ENCODE peak calls at places on chromosomes 2 and 18, in six cellular contexts. One of them, this sample, is unnamed.

GRCh38 chr18:38250981-38251380 is 685.4 kb upstream of the CELF4 start:
- DNase-seq in NCI-H1417: no peak
- DNase-seq in DMS153: no peak
- DNase-seq in BJ: no peak
- DNase-seq in T-helper 2 cell: no peak
- DNase-seq in gastrocnemius medialis: no peak
- DNase-seq in this sample: no peak

GRCh38 chr18:13524824-13525223 is 201.5 kb downstream of the FAM210A start:
- DNase-seq in NCI-H1417: no peak
- DNase-seq in DMS153: no peak
- DNase-seq in BJ: no peak
- DNase-seq in T-helper 2 cell: no peak
- DNase-seq in gastrocnemius medialis: no peak
- DNase-seq in this sample: no peak

GRCh38 chr2:74587664-74588277 is 33.3 kb downstream of the DOK1 start:
- DNase-seq in NCI-H1417: peak; percentile 89
- DNase-seq in DMS153: peak; percentile 38
- DNase-seq in BJ: no peak
- DNase-seq in T-helper 2 cell: peak; percentile 30
- DNase-seq in gastrocnemius medialis: peak; percentile 41
- DNase-seq in this sample: no peak

GRCh38 chr2:65452150-65452895 is 19.9 kb upstream of the SPRED2 start:
- DNase-seq in NCI-H1417: no peak
- DNase-seq in DMS153: no peak
- DNase-seq in BJ: no peak
- DNase-seq in T-helper 2 cell: no peak
- DNase-seq in gastrocnemius medialis: no peak
- DNase-seq in this sample: no peak

GRCh38 chr18:34772887-34773286 is 62.8 kb downstream of the DTNA start:
- DNase-seq in NCI-H1417: no peak
- DNase-seq in DMS153: no peak
- DNase-seq in BJ: no peak
- DNase-seq in T-helper 2 cell: no peak
- DNase-seq in gastrocnemius medialis: no peak
- DNase-seq in this sample: no peak

GRCh38 chr2:12416600-12416999 is 300.1 kb upstream of the TRIB2 start:
- DNase-seq in NCI-H1417: no peak
- DNase-seq in DMS153: no peak
- DNase-seq in BJ: no peak
- DNase-seq in T-helper 2 cell: peak; percentile 47
- DNase-seq in gastrocnemius medialis: no peak
- DNase-seq in this sample: no peak

GRCh38 chr18:5276947-5277346 is 18.6 kb downstream of the ZBTB14 start:
- DNase-seq in NCI-H1417: no peak
- DNase-seq in DMS153: no peak
- DNase-seq in BJ: no peak
- DNase-seq in T-helper 2 cell: no peak
- DNase-seq in gastrocnemius medialis: no peak
- DNase-seq in this sample: no peak

GRCh38 chr18:41906528-41907256 is 48.3 kb upstream of the PIK3C3 start:
- DNase-seq in NCI-H1417: peak; percentile 78
- DNase-seq in DMS153: peak; percentile 40
- DNase-seq in BJ: peak; percentile 16
- DNase-seq in T-helper 2 cell: peak; percentile 6
- DNase-seq in gastrocnemius medialis: no peak
- DNase-seq in this sample: peak; percentile 22

GRCh38 chr18:32803571-32803970 is 30.7 kb upstream of the KLHL14 start:
- DNase-seq in NCI-H1417: no peak
- DNase-seq in DMS153: no peak
- DNase-seq in BJ: no peak
- DNase-seq in T-helper 2 cell: no peak
- DNase-seq in gastrocnemius medialis: no peak
- DNase-seq in this sample: no peak

GRCh38 chr2:222105046-222105445 is 193.8 kb downstream of the PAX3 start:
- DNase-seq in NCI-H1417: no peak
- DNase-seq in DMS153: no peak
- DNase-seq in BJ: no peak
- DNase-seq in T-helper 2 cell: no peak
- DNase-seq in gastrocnemius medialis: no peak
- DNase-seq in this sample: no peak

GRCh38 chr18:56650056-56650455 is 1.1 kb upstream of the WDR7 start:
- DNase-seq in NCI-H1417: peak; percentile 46
- DNase-seq in DMS153: no peak
- DNase-seq in BJ: no peak
- DNase-seq in T-helper 2 cell: no peak
- DNase-seq in gastrocnemius medialis: no peak
- DNase-seq in this sample: no peak

GRCh38 chr2:189083088-189083487 is 96.5 kb downstream of the COL5A2 start:
- DNase-seq in NCI-H1417: no peak
- DNase-seq in DMS153: no peak
- DNase-seq in BJ: no peak
- DNase-seq in T-helper 2 cell: no peak
- DNase-seq in gastrocnemius medialis: no peak
- DNase-seq in this sample: no peak

GRCh38 chr2:224309216-224309615 is 92.7 kb downstream of the FAM124B start:
- DNase-seq in NCI-H1417: no peak
- DNase-seq in DMS153: no peak
- DNase-seq in BJ: peak; percentile 9
- DNase-seq in T-helper 2 cell: no peak
- DNase-seq in gastrocnemius medialis: no peak
- DNase-seq in this sample: peak; percentile 10

GRCh38 chr2:209240204-209240603 is 183.6 kb upstream of the MAP2 start:
- DNase-seq in NCI-H1417: no peak
- DNase-seq in DMS153: no peak
- DNase-seq in BJ: no peak
- DNase-seq in T-helper 2 cell: no peak
- DNase-seq in gastrocnemius medialis: no peak
- DNase-seq in this sample: no peak

GRCh38 chr2:26730950-26731349 is 33.1 kb upstream of the SLC35F6 start:
- DNase-seq in NCI-H1417: no peak
- DNase-seq in DMS153: no peak
- DNase-seq in BJ: no peak
- DNase-seq in T-helper 2 cell: no peak
- DNase-seq in gastrocnemius medialis: no peak
- DNase-seq in this sample: no peak

GRCh38 chr18:46019956-46020355 is 52.1 kb downstream of the PSTPIP2 start:
- DNase-seq in NCI-H1417: no peak
- DNase-seq in DMS153: no peak
- DNase-seq in BJ: no peak
- DNase-seq in T-helper 2 cell: no peak
- DNase-seq in gastrocnemius medialis: no peak
- DNase-seq in this sample: no peak

GRCh38 chr2:197433770-197434438 is 924 bp downstream of the SF3B1 start:
- DNase-seq in NCI-H1417: peak; percentile 47
- DNase-seq in DMS153: no peak
- DNase-seq in BJ: no peak
- DNase-seq in T-helper 2 cell: no peak
- DNase-seq in gastrocnemius medialis: no peak
- DNase-seq in this sample: no peak

GRCh38 chr2:173027181-173028128 is 48.2 kb upstream of the MAP3K20 start:
- DNase-seq in NCI-H1417: peak; percentile 60
- DNase-seq in DMS153: peak; percentile 48
- DNase-seq in BJ: no peak
- DNase-seq in T-helper 2 cell: peak; percentile 47
- DNase-seq in gastrocnemius medialis: peak; percentile 84
- DNase-seq in this sample: peak; percentile 71

GRCh38 chr2:17303054-17303453 is 215.2 kb downstream of the RAD51AP2 start:
- DNase-seq in NCI-H1417: no peak
- DNase-seq in DMS153: no peak
- DNase-seq in BJ: no peak
- DNase-seq in T-helper 2 cell: no peak
- DNase-seq in gastrocnemius medialis: no peak
- DNase-seq in this sample: no peak

GRCh38 chr18:80197490-80197889 is 49.8 kb downstream of the PARD6G start:
- DNase-seq in NCI-H1417: no peak
- DNase-seq in DMS153: no peak
- DNase-seq in BJ: no peak
- DNase-seq in T-helper 2 cell: no peak
- DNase-seq in gastrocnemius medialis: no peak
- DNase-seq in this sample: no peak

GRCh38 chr2:75276093-75277055 is 77.1 kb upstream of the TACR1 start:
- DNase-seq in NCI-H1417: no peak
- DNase-seq in DMS153: no peak
- DNase-seq in BJ: no peak
- DNase-seq in T-helper 2 cell: no peak
- DNase-seq in gastrocnemius medialis: no peak
- DNase-seq in this sample: peak; percentile 25

GRCh38 chr2:124692707-124693106 is 667.6 kb downstream of the CNTNAP5 start:
- DNase-seq in NCI-H1417: no peak
- DNase-seq in DMS153: no peak
- DNase-seq in BJ: no peak
- DNase-seq in T-helper 2 cell: no peak
- DNase-seq in gastrocnemius medialis: peak; percentile 14
- DNase-seq in this sample: no peak

GRCh38 chr2:190961918-190962487 is 52.0 kb downstream of the STAT1 start:
- DNase-seq in NCI-H1417: no peak
- DNase-seq in DMS153: no peak
- DNase-seq in BJ: no peak
- DNase-seq in T-helper 2 cell: no peak
- DNase-seq in gastrocnemius medialis: no peak
- DNase-seq in this sample: no peak

GRCh38 chr18:6482198-6482977 is 67.7 kb upstream of the L3MBTL4 start:
- DNase-seq in NCI-H1417: no peak
- DNase-seq in DMS153: no peak
- DNase-seq in BJ: no peak
- DNase-seq in T-helper 2 cell: no peak
- DNase-seq in gastrocnemius medialis: peak; percentile 50
- DNase-seq in this sample: peak; percentile 32

GRCh38 chr2:174683392-174683759 is 80.9 kb downstream of the CHRNA1 start:
- DNase-seq in NCI-H1417: peak; percentile 7
- DNase-seq in DMS153: no peak
- DNase-seq in BJ: no peak
- DNase-seq in T-helper 2 cell: no peak
- DNase-seq in gastrocnemius medialis: no peak
- DNase-seq in this sample: peak; percentile 35

GRCh38 chr18:9516437-9517064 is 41.2 kb downstream of the RALBP1 start:
- DNase-seq in NCI-H1417: peak; percentile 69
- DNase-seq in DMS153: no peak
- DNase-seq in BJ: no peak
- DNase-seq in T-helper 2 cell: no peak
- DNase-seq in gastrocnemius medialis: no peak
- DNase-seq in this sample: no peak

GRCh38 chr2:219071189-219071816 is 10.6 kb upstream of the IHH start:
- DNase-seq in NCI-H1417: no peak
- DNase-seq in DMS153: no peak
- DNase-seq in BJ: no peak
- DNase-seq in T-helper 2 cell: no peak
- DNase-seq in gastrocnemius medialis: no peak
- DNase-seq in this sample: peak; percentile 13

GRCh38 chr18:34977787-34978532 is 63.3 kb upstream of the MAPRE2 start:
- DNase-seq in NCI-H1417: peak; percentile 82
- DNase-seq in DMS153: peak; percentile 23
- DNase-seq in BJ: no peak
- DNase-seq in T-helper 2 cell: peak; percentile 7
- DNase-seq in gastrocnemius medialis: peak; percentile 49
- DNase-seq in this sample: no peak

GRCh38 chr2:137715731-137716191 is 248.5 kb upstream of the HNMT start:
- DNase-seq in NCI-H1417: no peak
- DNase-seq in DMS153: no peak
- DNase-seq in BJ: no peak
- DNase-seq in T-helper 2 cell: no peak
- DNase-seq in gastrocnemius medialis: no peak
- DNase-seq in this sample: no peak

GRCh38 chr2:127094509-127095366 is 12.2 kb downstream of the BIN1 start:
- DNase-seq in NCI-H1417: no peak
- DNase-seq in DMS153: no peak
- DNase-seq in BJ: no peak
- DNase-seq in T-helper 2 cell: no peak
- DNase-seq in gastrocnemius medialis: peak; percentile 96
- DNase-seq in this sample: no peak

GRCh38 chr2:106890611-106891010 is 4.6 kb upstream of the ST6GAL2 start:
- DNase-seq in NCI-H1417: no peak
- DNase-seq in DMS153: no peak
- DNase-seq in BJ: no peak
- DNase-seq in T-helper 2 cell: no peak
- DNase-seq in gastrocnemius medialis: no peak
- DNase-seq in this sample: no peak

GRCh38 chr18:73980289-73980979 is 167.2 kb downstream of the FBXO15 start:
- DNase-seq in NCI-H1417: peak; percentile 62
- DNase-seq in DMS153: no peak
- DNase-seq in BJ: no peak
- DNase-seq in T-helper 2 cell: no peak
- DNase-seq in gastrocnemius medialis: no peak
- DNase-seq in this sample: no peak